ENCODE peak calls at places on chromosomes 3 and 15, in six cellular contexts. One of them, this sample, is unnamed.
A peak's percentile ranks its signal among the peaks of the same experiment; 100 is the strongest.

GRCh38 chr15:68548375-68548774 is 30.4 kb upstream of the CORO2B start:
- DNase-seq in aorta: no peak
- DNase-seq in CD4-positive, alpha-beta T cell: no peak
- DNase-seq in A673: no peak
- DNase-seq in CD8-positive, alpha-beta memory T cell: no peak
- DNase-seq in PC-9: no peak
- DNase-seq in this sample: no peak

GRCh38 chr15:60703196-60703933 is 224.4 kb upstream of the ICE2 start:
- DNase-seq in PC-9: no peak
- DNase-seq in CD8-positive, alpha-beta memory T cell: no peak
- DNase-seq in CD4-positive, alpha-beta T cell: no peak
- DNase-seq in A673: no peak
- DNase-seq in aorta: no peak
- DNase-seq in this sample: no peak

GRCh38 chr15:32651229-32651837 is 9.8 kb downstream of the SCG5 start:
- DNase-seq in PC-9: no peak
- DNase-seq in A673: peak; percentile 74
- DNase-seq in CD8-positive, alpha-beta memory T cell: peak; percentile 21
- DNase-seq in CD4-positive, alpha-beta T cell: peak; percentile 23
- DNase-seq in aorta: no peak
- DNase-seq in this sample: no peak

GRCh38 chr3:9970020-9970652 is 16.5 kb downstream of the EMC3 start:
- DNase-seq in CD4-positive, alpha-beta T cell: no peak
- DNase-seq in aorta: no peak
- DNase-seq in A673: no peak
- DNase-seq in PC-9: peak; percentile 91
- DNase-seq in CD8-positive, alpha-beta memory T cell: no peak
- DNase-seq in this sample: peak; percentile 44

GRCh38 chr15:71333839-71334238 is 218.6 kb downstream of the THSD4 start:
- DNase-seq in aorta: no peak
- DNase-seq in CD8-positive, alpha-beta memory T cell: no peak
- DNase-seq in CD4-positive, alpha-beta T cell: no peak
- DNase-seq in A673: no peak
- DNase-seq in PC-9: no peak
- DNase-seq in this sample: no peak

GRCh38 chr3:77081240-77081661 is 41.4 kb downstream of the ROBO2 start:
- DNase-seq in CD8-positive, alpha-beta memory T cell: no peak
- DNase-seq in aorta: no peak
- DNase-seq in CD4-positive, alpha-beta T cell: no peak
- DNase-seq in A673: peak; percentile 42
- DNase-seq in PC-9: no peak
- DNase-seq in this sample: peak; percentile 85

GRCh38 chr3:197458179-197458707 is 97.5 kb downstream of the BDH1 start:
- DNase-seq in A673: peak; percentile 84
- DNase-seq in CD4-positive, alpha-beta T cell: peak; percentile 34
- DNase-seq in aorta: no peak
- DNase-seq in PC-9: peak; percentile 28
- DNase-seq in CD8-positive, alpha-beta memory T cell: no peak
- DNase-seq in this sample: no peak

GRCh38 chr3:133962879-133963278 is 66.8 kb downstream of the SLCO2A1 start:
- DNase-seq in A673: peak; percentile 47
- DNase-seq in CD8-positive, alpha-beta memory T cell: no peak
- DNase-seq in PC-9: no peak
- DNase-seq in aorta: peak; percentile 57
- DNase-seq in CD4-positive, alpha-beta T cell: no peak
- DNase-seq in this sample: no peak

GRCh38 chr15:59691194-59691805 is 2.2 kb upstream of the BNIP2 start:
- DNase-seq in aorta: no peak
- DNase-seq in PC-9: peak; percentile 45
- DNase-seq in A673: peak; percentile 62
- DNase-seq in CD8-positive, alpha-beta memory T cell: peak; percentile 28
- DNase-seq in CD4-positive, alpha-beta T cell: peak; percentile 23
- DNase-seq in this sample: no peak

GRCh38 chr3:23611737-23612295 is 193.9 kb upstream of the UBE2E1 start:
- DNase-seq in A673: no peak
- DNase-seq in CD8-positive, alpha-beta memory T cell: no peak
- DNase-seq in aorta: peak; percentile 89
- DNase-seq in PC-9: no peak
- DNase-seq in CD4-positive, alpha-beta T cell: no peak
- DNase-seq in this sample: no peak

GRCh38 chr15:83993591-83993990 is 242.0 kb upstream of the GOLGA6L4 start:
- DNase-seq in CD4-positive, alpha-beta T cell: no peak
- DNase-seq in A673: no peak
- DNase-seq in PC-9: no peak
- DNase-seq in aorta: no peak
- DNase-seq in CD8-positive, alpha-beta memory T cell: no peak
- DNase-seq in this sample: no peak

GRCh38 chr3:54830658-54831057 is 97.2 kb downstream of the LRTM1 start:
- DNase-seq in aorta: no peak
- DNase-seq in CD8-positive, alpha-beta memory T cell: no peak
- DNase-seq in CD4-positive, alpha-beta T cell: no peak
- DNase-seq in PC-9: no peak
- DNase-seq in A673: no peak
- DNase-seq in this sample: no peak

GRCh38 chr15:33831646-33832045 is 136.7 kb upstream of the CHRM5 start:
- DNase-seq in A673: no peak
- DNase-seq in PC-9: no peak
- DNase-seq in CD4-positive, alpha-beta T cell: no peak
- DNase-seq in aorta: no peak
- DNase-seq in CD8-positive, alpha-beta memory T cell: no peak
- DNase-seq in this sample: no peak

GRCh38 chr3:76859596-76859995 is 180.3 kb upstream of the ROBO2 start:
- DNase-seq in CD8-positive, alpha-beta memory T cell: no peak
- DNase-seq in A673: peak; percentile 40
- DNase-seq in PC-9: no peak
- DNase-seq in CD4-positive, alpha-beta T cell: no peak
- DNase-seq in aorta: no peak
- DNase-seq in this sample: no peak

GRCh38 chr3:113035387-113035982 is 44.7 kb downstream of the GTPBP8 start:
- DNase-seq in PC-9: peak; percentile 53
- DNase-seq in CD4-positive, alpha-beta T cell: peak; percentile 9
- DNase-seq in aorta: no peak
- DNase-seq in A673: peak; percentile 72
- DNase-seq in CD8-positive, alpha-beta memory T cell: peak; percentile 24
- DNase-seq in this sample: no peak

GRCh38 chr15:39502048-39502447 is 78.8 kb upstream of the THBS1 start:
- DNase-seq in PC-9: no peak
- DNase-seq in aorta: no peak
- DNase-seq in A673: no peak
- DNase-seq in CD8-positive, alpha-beta memory T cell: no peak
- DNase-seq in CD4-positive, alpha-beta T cell: no peak
- DNase-seq in this sample: no peak

GRCh38 chr3:87367752-87368151 is 91.4 kb upstream of the POU1F1 start:
- DNase-seq in CD8-positive, alpha-beta memory T cell: no peak
- DNase-seq in A673: no peak
- DNase-seq in PC-9: no peak
- DNase-seq in CD4-positive, alpha-beta T cell: no peak
- DNase-seq in aorta: no peak
- DNase-seq in this sample: no peak

GRCh38 chr15:29670945-29671307 is 151.3 kb downstream of the TJP1 start:
- DNase-seq in aorta: no peak
- DNase-seq in CD8-positive, alpha-beta memory T cell: no peak
- DNase-seq in PC-9: peak; percentile 68
- DNase-seq in A673: no peak
- DNase-seq in CD4-positive, alpha-beta T cell: no peak
- DNase-seq in this sample: peak; percentile 73

GRCh38 chr3:178084938-178085816 is 451.1 kb upstream of the KCNMB2 start:
- DNase-seq in CD8-positive, alpha-beta memory T cell: peak; percentile 8
- DNase-seq in A673: peak; percentile 88
- DNase-seq in PC-9: no peak
- DNase-seq in aorta: peak; percentile 79
- DNase-seq in CD4-positive, alpha-beta T cell: peak; percentile 28
- DNase-seq in this sample: no peak

GRCh38 chr15:34812369-34812768 is 17.0 kb upstream of the ACTC1 start:
- DNase-seq in CD4-positive, alpha-beta T cell: no peak
- DNase-seq in PC-9: no peak
- DNase-seq in A673: no peak
- DNase-seq in aorta: no peak
- DNase-seq in CD8-positive, alpha-beta memory T cell: no peak
- DNase-seq in this sample: no peak

GRCh38 chr15:82999426-82999825 is 12.0 kb downstream of the C15orf40 start:
- DNase-seq in A673: no peak
- DNase-seq in CD4-positive, alpha-beta T cell: no peak
- DNase-seq in CD8-positive, alpha-beta memory T cell: no peak
- DNase-seq in PC-9: no peak
- DNase-seq in aorta: no peak
- DNase-seq in this sample: no peak

GRCh38 chr3:30139283-30139682 is 467.1 kb upstream of the TGFBR2 start:
- DNase-seq in CD4-positive, alpha-beta T cell: no peak
- DNase-seq in aorta: no peak
- DNase-seq in CD8-positive, alpha-beta memory T cell: no peak
- DNase-seq in A673: no peak
- DNase-seq in PC-9: no peak
- DNase-seq in this sample: no peak

GRCh38 chr15:52227456-52227855 is 36.3 kb upstream of the GNB5 start:
- DNase-seq in aorta: no peak
- DNase-seq in CD4-positive, alpha-beta T cell: peak; percentile 43
- DNase-seq in PC-9: peak; percentile 46
- DNase-seq in CD8-positive, alpha-beta memory T cell: peak; percentile 59
- DNase-seq in A673: peak; percentile 81
- DNase-seq in this sample: no peak

GRCh38 chr3:39126532-39127071 is 19.1 kb downstream of the TTC21A start:
- DNase-seq in aorta: no peak
- DNase-seq in CD8-positive, alpha-beta memory T cell: no peak
- DNase-seq in CD4-positive, alpha-beta T cell: no peak
- DNase-seq in PC-9: no peak
- DNase-seq in A673: peak; percentile 40
- DNase-seq in this sample: no peak
- H3K27ac ChIP-seq in aorta: peak overlapping the region; percentile 8
- H3K27ac ChIP-seq in CD8-positive, alpha-beta memory T cell: no peak overlapping the region
- H3K27ac ChIP-seq in CD4-positive, alpha-beta T cell: no peak overlapping the region
- H3K27ac ChIP-seq in PC-9: peak overlapping the region; percentile 68
- H3K27ac ChIP-seq in A673: no peak overlapping the region
- H3K27ac ChIP-seq in this sample: no peak overlapping the region

GRCh38 chr3:110667216-110667615 is 404.4 kb upstream of the NECTIN3 start:
- DNase-seq in A673: no peak
- DNase-seq in PC-9: no peak
- DNase-seq in CD4-positive, alpha-beta T cell: no peak
- DNase-seq in CD8-positive, alpha-beta memory T cell: no peak
- DNase-seq in aorta: no peak
- DNase-seq in this sample: no peak
- H3K27ac ChIP-seq in A673: no peak overlapping the region
- H3K27ac ChIP-seq in PC-9: no peak overlapping the region
- H3K27ac ChIP-seq in CD4-positive, alpha-beta T cell: no peak overlapping the region
- H3K27ac ChIP-seq in CD8-positive, alpha-beta memory T cell: no peak overlapping the region
- H3K27ac ChIP-seq in aorta: no peak overlapping the region
- H3K27ac ChIP-seq in this sample: no peak overlapping the region

DNA sequence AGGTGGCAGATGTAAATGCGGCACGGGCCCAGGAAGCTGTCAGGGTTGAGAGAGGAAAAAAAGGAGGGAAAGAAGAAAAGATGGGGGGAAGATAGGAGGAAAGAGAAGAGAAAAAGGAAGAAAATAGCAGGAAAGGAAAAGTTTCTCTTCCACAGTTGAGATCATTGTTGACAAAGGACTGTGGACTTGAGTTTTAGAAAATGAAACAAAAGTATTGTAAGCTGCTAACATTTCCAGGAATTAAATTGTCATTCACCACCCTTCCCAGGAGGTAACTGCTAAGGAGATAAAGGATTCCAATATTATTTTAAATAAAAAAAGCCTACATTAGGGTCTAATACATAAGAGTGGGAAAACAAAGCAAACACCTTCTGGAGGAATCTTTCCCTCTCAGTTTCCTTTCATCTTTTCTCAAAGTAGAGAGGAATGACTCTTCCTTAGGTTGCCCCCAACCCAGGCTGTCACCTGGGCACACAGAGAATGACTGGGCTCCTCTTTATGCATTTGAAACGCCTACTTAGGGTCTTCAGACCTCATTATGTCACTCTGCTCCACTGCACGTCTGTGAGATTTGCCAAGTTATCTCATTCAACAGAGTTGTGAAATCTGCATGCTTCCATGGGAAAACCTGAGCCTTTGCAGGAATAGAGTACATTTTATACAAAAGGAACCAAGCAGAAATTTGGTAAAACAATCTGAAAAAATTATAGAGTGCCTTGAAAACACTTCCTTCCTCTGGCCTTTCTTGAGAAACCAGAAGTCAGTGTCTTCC is 194.0 kb downstream of the TNIK start:
- DNase-seq in CD4-positive, alpha-beta T cell: no peak
- DNase-seq in aorta: no peak
- DNase-seq in PC-9: peak; percentile 33
- DNase-seq in A673: no peak
- DNase-seq in CD8-positive, alpha-beta memory T cell: no peak
- DNase-seq in this sample: no peak
- H3K27ac ChIP-seq in CD4-positive, alpha-beta T cell: no peak overlapping the region
- H3K27ac ChIP-seq in aorta: peak overlapping the region; percentile 51
- H3K27ac ChIP-seq in PC-9: no peak overlapping the region
- H3K27ac ChIP-seq in A673: no peak overlapping the region
- H3K27ac ChIP-seq in CD8-positive, alpha-beta memory T cell: no peak overlapping the region
- H3K27ac ChIP-seq in this sample: no peak overlapping the region

DNA sequence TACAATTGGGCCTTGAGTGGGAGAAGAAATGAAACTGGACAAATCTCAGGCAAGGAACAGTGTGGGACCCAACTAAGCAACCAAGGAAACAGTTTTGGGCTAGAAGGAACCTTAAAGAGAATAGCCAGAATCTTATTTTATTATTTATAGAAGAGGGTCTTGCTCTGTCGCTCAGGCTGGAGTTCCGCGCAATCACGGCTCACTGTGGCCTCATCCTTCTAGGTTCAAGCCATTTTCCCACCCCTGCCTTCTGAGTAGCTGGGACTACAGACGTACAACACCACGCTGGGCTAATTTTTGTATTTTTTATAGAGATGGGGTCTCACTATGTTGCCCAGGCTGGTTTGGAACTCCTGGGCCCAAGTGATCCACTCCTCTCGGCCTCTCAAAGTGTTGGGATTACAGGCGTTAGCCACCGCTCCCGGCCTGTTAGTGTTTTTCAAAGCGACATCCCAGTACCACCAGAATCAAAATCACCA is 734 bp upstream of the WDR76 start:
- DNase-seq in PC-9: no peak
- DNase-seq in aorta: no peak
- DNase-seq in CD8-positive, alpha-beta memory T cell: no peak
- DNase-seq in CD4-positive, alpha-beta T cell: no peak
- DNase-seq in A673: no peak
- DNase-seq in this sample: no peak
- H3K27ac ChIP-seq in PC-9: no peak overlapping the region
- H3K27ac ChIP-seq in aorta: no peak overlapping the region
- H3K27ac ChIP-seq in CD8-positive, alpha-beta memory T cell: peak overlapping the region; percentile 57
- H3K27ac ChIP-seq in CD4-positive, alpha-beta T cell: peak overlapping the region; percentile 65
- H3K27ac ChIP-seq in A673: peak overlapping the region; percentile 92
- H3K27ac ChIP-seq in this sample: peak overlapping the region; percentile 35

GRCh38 chr3:46549408-46549904 is 16.6 kb downstream of the LRRC2 start:
- DNase-seq in CD8-positive, alpha-beta memory T cell: no peak
- DNase-seq in A673: no peak
- DNase-seq in PC-9: no peak
- DNase-seq in CD4-positive, alpha-beta T cell: no peak
- DNase-seq in aorta: no peak
- DNase-seq in this sample: no peak

GRCh38 chr3:46544771-46545503 is 21.2 kb downstream of the LRRC2 start:
- DNase-seq in PC-9: no peak
- DNase-seq in CD8-positive, alpha-beta memory T cell: no peak
- DNase-seq in CD4-positive, alpha-beta T cell: no peak
- DNase-seq in aorta: no peak
- DNase-seq in A673: no peak
- DNase-seq in this sample: no peak

GRCh38 chr3:46546896-46547440 is 19.1 kb downstream of the LRRC2 start:
- DNase-seq in A673: no peak
- DNase-seq in CD8-positive, alpha-beta memory T cell: no peak
- DNase-seq in PC-9: no peak
- DNase-seq in aorta: no peak
- DNase-seq in CD4-positive, alpha-beta T cell: no peak
- DNase-seq in this sample: no peak

GRCh38 chr3:46542801-46543201 is 23.3 kb downstream of the LRRC2 start:
- DNase-seq in CD4-positive, alpha-beta T cell: no peak
- DNase-seq in CD8-positive, alpha-beta memory T cell: no peak
- DNase-seq in aorta: no peak
- DNase-seq in PC-9: no peak
- DNase-seq in A673: no peak
- DNase-seq in this sample: no peak

GRCh38 chr3:46545695-46546630 is 20.1 kb downstream of the LRRC2 start:
- DNase-seq in A673: no peak
- DNase-seq in aorta: no peak
- DNase-seq in CD4-positive, alpha-beta T cell: no peak
- DNase-seq in CD8-positive, alpha-beta memory T cell: no peak
- DNase-seq in PC-9: no peak
- DNase-seq in this sample: no peak
- H3K27ac ChIP-seq in A673: no peak overlapping the region
- H3K27ac ChIP-seq in aorta: no peak overlapping the region
- H3K27ac ChIP-seq in CD4-positive, alpha-beta T cell: no peak overlapping the region
- H3K27ac ChIP-seq in CD8-positive, alpha-beta memory T cell: no peak overlapping the region
- H3K27ac ChIP-seq in PC-9: no peak overlapping the region
- H3K27ac ChIP-seq in this sample: no peak overlapping the region